ENCODE peak calls at places on chromosomes 11 and 22, in nine cellular contexts. One of them, this sample, is unnamed.

GRCh38 chr11:128848815-128849455 is 18.2 kb downstream of the KCNJ1 start:
- DNase-seq in CD8-positive, alpha-beta T cell: peak; percentile 80
- DNase-seq in activated T-cell treated with anti-CD3 and anti-CD28 coated beads for 1 hour: peak; percentile 70
- DNase-seq in dorsolateral prefrontal cortex: no peak
- DNase-seq in MCF 10A: peak; percentile 41
- DNase-seq in tibial artery: no peak
- DNase-seq in right lobe of liver: no peak
- DNase-seq in adipocyte: peak; percentile 15
- DNase-seq in H9: peak; percentile 88
- DNase-seq in this sample: no peak

GRCh38 chr22:40621309-40622151 is 15.0 kb downstream of the MRTFA start:
- DNase-seq in dorsolateral prefrontal cortex: no peak
- DNase-seq in CD8-positive, alpha-beta T cell: no peak
- DNase-seq in activated T-cell treated with anti-CD3 and anti-CD28 coated beads for 1 hour: no peak
- DNase-seq in tibial artery: no peak
- DNase-seq in MCF 10A: no peak
- DNase-seq in adipocyte: no peak
- DNase-seq in H9: no peak
- DNase-seq in right lobe of liver: no peak
- DNase-seq in this sample: no peak

GRCh38 chr11:77081976-77082836 is 15.4 kb downstream of the CAPN5 start:
- DNase-seq in adipocyte: no peak
- DNase-seq in right lobe of liver: peak; percentile 54
- DNase-seq in tibial artery: peak; percentile 59
- DNase-seq in MCF 10A: no peak
- DNase-seq in dorsolateral prefrontal cortex: peak; percentile 4
- DNase-seq in activated T-cell treated with anti-CD3 and anti-CD28 coated beads for 1 hour: no peak
- DNase-seq in H9: no peak
- DNase-seq in CD8-positive, alpha-beta T cell: no peak
- DNase-seq in this sample: peak; percentile 1

GRCh38 chr11:5684627-5685362 is at the start of gene TRIM5:
- DNase-seq in dorsolateral prefrontal cortex: no peak
- DNase-seq in H9: peak; percentile 85
- DNase-seq in activated T-cell treated with anti-CD3 and anti-CD28 coated beads for 1 hour: peak; percentile 61
- DNase-seq in right lobe of liver: peak; percentile 90
- DNase-seq in tibial artery: peak; percentile 93
- DNase-seq in CD8-positive, alpha-beta T cell: peak; percentile 79
- DNase-seq in adipocyte: peak; percentile 99
- DNase-seq in MCF 10A: peak; percentile 95
- DNase-seq in this sample: peak; percentile 80

GRCh38 chr11:2383823-2384722 is 7.0 kb downstream of the CD81 start:
- DNase-seq in activated T-cell treated with anti-CD3 and anti-CD28 coated beads for 1 hour: no peak
- DNase-seq in adipocyte: peak; percentile 16
- DNase-seq in CD8-positive, alpha-beta T cell: no peak
- DNase-seq in dorsolateral prefrontal cortex: no peak
- DNase-seq in MCF 10A: no peak
- DNase-seq in right lobe of liver: peak; percentile 83
- DNase-seq in tibial artery: no peak
- DNase-seq in H9: peak; percentile 60
- DNase-seq in this sample: no peak

GRCh38 chr11:10511046-10511711 is 29.8 kb downstream of the RNF141 start:
- DNase-seq in CD8-positive, alpha-beta T cell: no peak
- DNase-seq in activated T-cell treated with anti-CD3 and anti-CD28 coated beads for 1 hour: no peak
- DNase-seq in right lobe of liver: no peak
- DNase-seq in H9: peak; percentile 62
- DNase-seq in MCF 10A: no peak
- DNase-seq in dorsolateral prefrontal cortex: no peak
- DNase-seq in adipocyte: no peak
- DNase-seq in tibial artery: no peak
- DNase-seq in this sample: no peak

GRCh38 chr11:125517116-125517804 is 21.2 kb upstream of the FEZ1 start:
- DNase-seq in activated T-cell treated with anti-CD3 and anti-CD28 coated beads for 1 hour: no peak
- DNase-seq in tibial artery: no peak
- DNase-seq in H9: peak; percentile 95
- DNase-seq in MCF 10A: peak; percentile 4
- DNase-seq in dorsolateral prefrontal cortex: no peak
- DNase-seq in right lobe of liver: no peak
- DNase-seq in CD8-positive, alpha-beta T cell: no peak
- DNase-seq in adipocyte: peak; percentile 62
- DNase-seq in this sample: no peak

GRCh38 chr22:22894740-22895731 is 7.4 kb downstream of the IGLL5 start:
- DNase-seq in right lobe of liver: no peak
- DNase-seq in H9: no peak
- DNase-seq in tibial artery: peak; percentile 46
- DNase-seq in adipocyte: no peak
- DNase-seq in MCF 10A: no peak
- DNase-seq in dorsolateral prefrontal cortex: no peak
- DNase-seq in activated T-cell treated with anti-CD3 and anti-CD28 coated beads for 1 hour: no peak
- DNase-seq in CD8-positive, alpha-beta T cell: no peak
- DNase-seq in this sample: no peak

GRCh38 chr22:44336962-44337657 is 24.4 kb upstream of the SHISAL1 start:
- DNase-seq in dorsolateral prefrontal cortex: no peak
- DNase-seq in CD8-positive, alpha-beta T cell: no peak
- DNase-seq in MCF 10A: no peak
- DNase-seq in H9: no peak
- DNase-seq in tibial artery: no peak
- DNase-seq in adipocyte: no peak
- DNase-seq in right lobe of liver: no peak
- DNase-seq in activated T-cell treated with anti-CD3 and anti-CD28 coated beads for 1 hour: no peak
- DNase-seq in this sample: no peak

GRCh38 chr11:118427707-118428106 is 8.6 kb upstream of the KMT2A start:
- DNase-seq in H9: no peak
- DNase-seq in right lobe of liver: no peak
- DNase-seq in MCF 10A: no peak
- DNase-seq in CD8-positive, alpha-beta T cell: no peak
- DNase-seq in activated T-cell treated with anti-CD3 and anti-CD28 coated beads for 1 hour: no peak
- DNase-seq in adipocyte: no peak
- DNase-seq in tibial artery: no peak
- DNase-seq in dorsolateral prefrontal cortex: no peak
- DNase-seq in this sample: no peak

GRCh38 chr11:68048681-68049508 is 10.1 kb downstream of the TCIRG1 start:
- DNase-seq in adipocyte: no peak
- DNase-seq in activated T-cell treated with anti-CD3 and anti-CD28 coated beads for 1 hour: no peak
- DNase-seq in H9: peak; percentile 30
- DNase-seq in dorsolateral prefrontal cortex: no peak
- DNase-seq in right lobe of liver: no peak
- DNase-seq in CD8-positive, alpha-beta T cell: no peak
- DNase-seq in MCF 10A: no peak
- DNase-seq in tibial artery: no peak
- DNase-seq in this sample: no peak

GRCh38 chr11:24239016-24239720 is 257.7 kb upstream of the LUZP2 start:
- DNase-seq in CD8-positive, alpha-beta T cell: no peak
- DNase-seq in MCF 10A: no peak
- DNase-seq in dorsolateral prefrontal cortex: no peak
- DNase-seq in tibial artery: no peak
- DNase-seq in adipocyte: peak; percentile 86
- DNase-seq in activated T-cell treated with anti-CD3 and anti-CD28 coated beads for 1 hour: no peak
- DNase-seq in H9: no peak
- DNase-seq in right lobe of liver: no peak
- DNase-seq in this sample: no peak

GRCh38 chr11:61108847-61109585 is 6.7 kb downstream of the CD5 start:
- DNase-seq in MCF 10A: no peak
- DNase-seq in CD8-positive, alpha-beta T cell: no peak
- DNase-seq in tibial artery: no peak
- DNase-seq in activated T-cell treated with anti-CD3 and anti-CD28 coated beads for 1 hour: no peak
- DNase-seq in adipocyte: no peak
- DNase-seq in dorsolateral prefrontal cortex: no peak
- DNase-seq in right lobe of liver: no peak
- DNase-seq in H9: no peak
- DNase-seq in this sample: no peak

GRCh38 chr11:373716-374551 is 4.6 kb downstream of the B4GALNT4 start:
- DNase-seq in activated T-cell treated with anti-CD3 and anti-CD28 coated beads for 1 hour: no peak
- DNase-seq in dorsolateral prefrontal cortex: no peak
- DNase-seq in adipocyte: no peak
- DNase-seq in right lobe of liver: no peak
- DNase-seq in tibial artery: no peak
- DNase-seq in CD8-positive, alpha-beta T cell: no peak
- DNase-seq in H9: no peak
- DNase-seq in MCF 10A: no peak
- DNase-seq in this sample: no peak

GRCh38 chr11:74462009-74462408 is 5.3 kb downstream of the KCNE3 start:
- DNase-seq in dorsolateral prefrontal cortex: no peak
- DNase-seq in tibial artery: peak; percentile 84
- DNase-seq in MCF 10A: peak; percentile 44
- DNase-seq in CD8-positive, alpha-beta T cell: no peak
- DNase-seq in H9: no peak
- DNase-seq in activated T-cell treated with anti-CD3 and anti-CD28 coated beads for 1 hour: no peak
- DNase-seq in right lobe of liver: peak; percentile 87
- DNase-seq in adipocyte: peak; percentile 85
- DNase-seq in this sample: peak; percentile 16

This sample was measured in thoracic aorta.